ENCODE peak calls at places on chromosome 1, in six cellular contexts. Y is SK-N-SH, A is OCI-LY7, I is GM23338, Z is neural progenitor cell, W is hepatocyte. X is an unnamed sample.

GRCh38 chr1:40382110-40382464 is 8.6 kb downstream of the SMAP2 start:
- DNase-seq in Y (no peak), A (no peak), I (no peak), Z (no peak), W (no peak), X (peak)

GRCh38 chr1:7460807-7461206 is 310.3 kb upstream of the VAMP3 start:
- DNase-seq in Y (no peak), A (no peak), I (no peak), Z (peak), W (no peak), X (no peak)

GRCh38 chr1:63775418-63776127 is 1.8 kb downstream of the ROR1 start:
- DNase-seq in Y (peak), A (peak), I (no peak), Z (no peak), W (no peak), X (peak)

GRCh38 chr1:30085814-30086770 is 637.3 kb downstream of the MATN1 start:
- DNase-seq in Y (peak), A (peak), I (peak), Z (peak), W (peak), X (peak)

GRCh38 chr1:1091344-1092148 is 17.4 kb upstream of the RNF223 start:
- DNase-seq in Y (peak), A (no peak), I (no peak), Z (no peak), W (peak), X (no peak)

GRCh38 chr1:11967028-11967547 is 13.2 kb upstream of the MFN2 start:
- DNase-seq in Y (peak), A (peak), I (peak), Z (peak), W (peak), X (peak)

GRCh38 chr1:6188466-6188865 is 8.3 kb upstream of the CHD5 start:
- DNase-seq in Y (no peak), A (no peak), I (no peak), Z (no peak), W (no peak), X (no peak)

GRCh38 chr1:162166934-162167615 is 97.6 kb downstream of the NOS1AP start:
- DNase-seq in Y (no peak), A (no peak), I (no peak), Z (peak), W (no peak), X (no peak)

GRCh38 chr1:176785810-176786209 is 322.8 kb downstream of the PAPPA2 start:
- DNase-seq in Y (no peak), A (no peak), I (peak), Z (no peak), W (no peak), X (no peak)

GRCh38 chr1:31101147-31101502 is 35.6 kb upstream of the PUM1 start:
- DNase-seq in Y (peak), A (no peak), I (no peak), Z (no peak), W (peak), X (peak)

GRCh38 chr1:79902418-79902817 is 895.9 kb upstream of the ADGRL4 start:
- DNase-seq in Y (no peak), A (no peak), I (no peak), Z (no peak), W (no peak), X (no peak)

GRCh38 chr1:178192686-178193085 is 98.8 kb downstream of the RASAL2 start:
- DNase-seq in Y (no peak), A (peak), I (no peak), Z (no peak), W (peak), X (peak)

GRCh38 chr1:36562181-36562685 is 79.5 kb upstream of the CSF3R start:
- DNase-seq in Y (no peak), A (no peak), I (no peak), Z (no peak), W (no peak), X (no peak)

GRCh38 chr1:22284906-22285544 is 142.1 kb upstream of the WNT4 start:
- DNase-seq in Y (peak), A (no peak), I (no peak), Z (no peak), W (no peak), X (no peak)

GRCh38 chr1:169499807-169500206 is 14.1 kb upstream of the SLC19A2 start:
- DNase-seq in Y (no peak), A (no peak), I (no peak), Z (no peak), W (no peak), X (no peak)

GRCh38 chr1:38004284-38005101 is 821 bp downstream of the FHL3 start:
- DNase-seq in Y (peak), A (no peak), I (no peak), Z (peak), W (no peak), X (no peak)

GRCh38 chr1:51990478-51990965 is at the start of gene RAB3B:
- DNase-seq in Y (peak), A (peak), I (peak), Z (peak), W (peak), X (peak)

GRCh38 chr1:204875255-204875654 is 4.6 kb downstream of the NFASC start:
- DNase-seq in Y (no peak), A (no peak), I (no peak), Z (no peak), W (no peak), X (no peak)

GRCh38 chr1:107139833-107140702 is 771 bp upstream of the NTNG1 start:
- DNase-seq in Y (peak), A (peak), I (peak), Z (peak), W (peak), X (peak)

GRCh38 chr1:154524881-154525280 is 22.7 kb upstream of the SHE start:
- DNase-seq in Y (no peak), A (no peak), I (no peak), Z (no peak), W (no peak), X (no peak)

GRCh38 chr1:151197863-151198253 is 494 bp upstream of the PIP5K1A start:
- DNase-seq in Y (no peak), A (no peak), I (peak), Z (no peak), W (peak), X (no peak)

GRCh38 chr1:165851034-165851658 is 23.7 kb downstream of the UCK2 start:
- DNase-seq in Y (no peak), A (peak), I (no peak), Z (no peak), W (no peak), X (peak)

GRCh38 chr1:230863449-230863848 is 4.9 kb downstream of the C1orf198 start:
- DNase-seq in Y (no peak), A (peak), I (peak), Z (no peak), W (peak), X (peak)

GRCh38 chr1:230861970-230862595 is 6.2 kb downstream of the C1orf198 start:
- DNase-seq in Y (no peak), A (no peak), I (no peak), Z (no peak), W (no peak), X (no peak)

GRCh38 chr1:230860617-230861384 is 7.5 kb downstream of the C1orf198 start:
- DNase-seq in Y (peak), A (no peak), I (peak), Z (no peak), W (no peak), X (no peak)

GRCh38 chr1:230858918-230859819 is 9.2 kb downstream of the C1orf198 start:
- DNase-seq in Y (no peak), A (no peak), I (no peak), Z (peak), W (no peak), X (no peak)

GRCh38 chr1:230861489-230861888 is 6.8 kb downstream of the C1orf198 start:
- DNase-seq in Y (no peak), A (no peak), I (peak), Z (peak), W (no peak), X (no peak)
- TF ChIP-seq CTCF in Y (peak), A (peak), I (peak), Z (no peak), W (no peak), X (no peak)

DNA sequence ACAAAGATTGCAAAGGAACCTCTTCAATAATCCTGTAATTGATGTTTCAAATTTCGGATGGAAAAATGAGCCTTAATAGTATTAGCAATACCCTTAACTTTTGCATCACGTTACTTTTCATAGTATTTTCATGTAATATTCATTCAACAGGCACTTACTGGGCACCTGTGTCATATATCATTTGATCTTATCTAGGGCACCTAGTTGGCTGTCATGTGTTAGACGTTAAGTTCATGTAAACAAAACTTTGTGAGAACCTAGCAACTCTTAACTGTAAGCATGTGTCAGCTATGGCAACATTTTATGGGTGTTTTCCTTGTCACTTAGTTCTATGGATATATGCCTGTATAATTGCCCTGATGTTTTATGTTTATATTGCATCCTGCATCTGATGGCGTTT is 756 bp downstream of the LAMC2 start:
- DNase-seq in Y (no peak), A (no peak), I (no peak), Z (no peak), W (no peak), X (peak)
- H3K4me3 ChIP-seq in Y (no peak), A (no peak), I (peak), Z (peak), W (peak), X (peak)

DNA sequence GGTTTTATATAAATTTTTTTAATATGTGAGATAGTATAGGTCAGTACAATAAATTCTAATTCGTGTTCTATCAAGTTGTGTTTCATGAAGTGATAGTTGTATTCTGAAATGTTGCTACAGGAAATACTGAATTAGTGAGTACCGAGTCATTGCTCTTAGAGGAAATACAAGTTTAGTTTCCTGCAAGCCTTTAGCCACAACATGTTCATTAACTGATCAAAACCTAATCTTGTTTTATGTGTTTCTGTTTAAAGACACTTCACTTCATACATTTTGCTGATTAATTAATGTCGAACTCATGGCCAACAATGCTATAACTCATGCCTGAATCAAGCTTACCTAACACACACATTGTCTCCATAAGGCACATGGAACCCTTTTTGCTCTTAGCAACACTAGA is 43.6 kb downstream of the LRRC7 start:
- DNase-seq in Y (no peak), A (no peak), I (no peak), Z (no peak), W (no peak), X (no peak)
- TF ChIP-seq EZH2phosphoT487 in Y (no peak), A (no peak), I (no peak), Z (no peak), W (no peak), X (no peak)

GRCh38 chr1:89887270-89887669 is 66.4 kb downstream of the LRRC8D start:
- DNase-seq in Y (no peak), A (no peak), I (no peak), Z (no peak), W (peak), X (peak)

GRCh38 chr1:89888480-89889335 is 67.9 kb downstream of the LRRC8D start:
- DNase-seq in Y (no peak), A (no peak), I (no peak), Z (no peak), W (no peak), X (no peak)

GRCh38 chr1:89892816-89893215 is 72.0 kb downstream of the LRRC8D start:
- DNase-seq in Y (no peak), A (no peak), I (no peak), Z (no peak), W (no peak), X (no peak)

GRCh38 chr1:89890085-89890754 is 69.4 kb downstream of the LRRC8D start:
- DNase-seq in Y (no peak), A (no peak), I (no peak), Z (no peak), W (peak), X (peak)

DNA sequence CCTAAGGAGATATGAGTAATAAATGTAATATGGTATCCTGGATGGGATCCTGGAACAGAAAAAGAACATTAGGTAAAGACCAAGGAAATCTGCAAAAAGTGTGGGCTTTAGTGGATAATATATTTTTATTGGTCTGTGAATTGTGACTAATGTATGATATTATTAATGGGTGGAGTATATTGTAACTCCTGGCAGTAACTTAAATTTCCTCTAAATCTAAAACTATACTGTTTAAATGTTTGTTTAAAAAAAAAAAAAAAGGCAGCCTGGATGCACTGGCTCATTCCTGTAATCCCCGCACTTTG is 68.5 kb downstream of the LRRC8D start:
- DNase-seq in Y (no peak), A (no peak), I (no peak), Z (no peak), W (no peak), X (peak)
- TF ChIP-seq CTCF in Y (no peak), A (no peak), I (no peak), Z (no peak), W (no peak), X (no peak)

GRCh38 chr1:225933072-225933471 is 7.9 kb downstream of the LEFTY2 start:
- DNase-seq in Y (no peak), A (no peak), I (no peak), Z (no peak), W (no peak), X (peak)

GRCh38 chr1:225926551-225927113 is 2.6 kb upstream of the PYCR2 start:
- DNase-seq in Y (no peak), A (peak), I (no peak), Z (no peak), W (no peak), X (peak)

GRCh38 chr1:225934711-225935110 is 6.3 kb downstream of the LEFTY2 start:
- DNase-seq in Y (no peak), A (no peak), I (no peak), Z (no peak), W (no peak), X (no peak)

GRCh38 chr1:225928186-225929175 is 4.4 kb upstream of the PYCR2 start:
- DNase-seq in Y (no peak), A (no peak), I (no peak), Z (no peak), W (no peak), X (no peak)

DNA sequence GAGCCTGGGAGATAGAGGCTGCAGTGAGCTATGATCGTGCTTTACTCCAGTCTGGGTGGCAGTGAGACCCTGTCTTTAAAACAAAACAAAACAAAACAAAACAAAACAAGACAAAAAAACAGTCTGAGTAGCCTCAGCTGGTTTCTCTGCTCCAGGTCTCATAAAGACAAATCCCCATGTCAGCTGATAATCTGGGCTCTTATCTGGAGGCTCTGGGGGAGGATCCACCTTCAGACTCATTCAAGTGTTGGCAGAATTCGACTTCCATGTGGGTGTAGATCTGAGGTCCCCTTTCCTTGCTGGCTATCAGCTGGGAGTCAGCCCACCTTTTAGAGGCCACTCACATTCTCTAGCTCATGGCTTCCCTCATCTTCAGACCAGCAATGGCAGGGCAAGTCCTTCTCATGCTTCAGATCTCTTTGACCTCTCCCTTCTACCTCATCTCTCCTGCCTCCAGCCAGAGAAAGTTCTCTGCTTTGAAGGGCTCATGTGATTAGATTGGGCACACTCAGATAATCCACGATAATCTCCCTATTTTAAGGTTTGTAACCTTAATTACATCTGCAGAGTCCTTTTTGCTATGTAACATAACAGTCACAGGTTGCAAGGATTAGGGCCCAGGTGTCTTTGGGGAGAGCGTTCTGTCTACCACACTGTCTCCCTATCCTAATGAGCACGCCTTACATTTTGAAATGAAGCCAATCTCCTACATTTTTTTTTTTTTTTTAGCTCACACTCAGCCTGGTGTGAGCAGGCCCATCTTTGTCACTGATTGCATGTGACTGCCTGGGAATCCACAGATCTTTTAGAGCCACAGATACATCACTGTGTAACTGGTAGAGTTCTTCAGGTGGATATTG is 7.5 kb upstream of the PYCR2 start:
- DNase-seq in Y (no peak), A (no peak), I (no peak), Z (no peak), W (no peak), X (no peak)
- H3K4me3 ChIP-seq in Y (no peak), A (no peak), I (no peak), Z (no peak), W (no peak), X (no peak)

DNA sequence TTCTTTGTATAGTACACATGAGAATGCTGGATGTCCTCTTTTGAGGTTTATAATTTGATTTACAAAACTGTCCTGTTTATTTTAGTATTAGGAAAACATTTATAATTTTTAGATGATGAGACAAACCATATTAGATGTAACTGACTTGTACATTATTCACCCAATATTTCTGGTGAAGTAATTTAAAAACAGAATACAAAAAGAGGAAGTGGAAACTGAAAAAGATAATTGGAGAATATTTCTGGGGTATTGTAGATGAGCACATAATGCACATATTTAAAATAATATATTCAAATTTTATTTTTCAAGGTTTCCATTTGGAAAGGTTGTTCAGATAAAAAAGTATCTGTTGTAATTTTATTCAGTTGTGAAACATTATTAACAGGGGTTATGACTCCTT is 40.7 kb downstream of the XPR1 start:
- DNase-seq in Y (no peak), A (no peak), I (no peak), Z (no peak), W (no peak), X (no peak)
- TF ChIP-seq EZH2phosphoT487 in Y (no peak), A (no peak), I (no peak), Z (no peak), W (no peak), X (no peak)

X was measured in PC-3.